ENCODE peak calls at places on chromosomes 1 and 21, in five cellular contexts. R is uterus, F is mesenteric fat pad, Y is cardiac fibroblast, I is left lung. V is an unnamed sample.

GRCh38 chr1:30028283-30028682 is 695.1 kb downstream of the MATN1 start:
- DNase-seq in R (no peak), F (peak), Y (no peak), I (no peak), V (no peak)

GRCh38 chr1:156499194-156499702 is 1.3 kb downstream of the MEF2D start:
- DNase-seq in R (no peak), F (no peak), Y (no peak), I (peak), V (no peak)

GRCh38 chr1:9539829-9540550 is 725 bp downstream of the SLC25A33 start:
- DNase-seq in R (peak), F (no peak), Y (peak), I (peak), V (peak)

GRCh38 chr1:109466440-109467300 is at the start of gene SYPL2:
- DNase-seq in R (peak), F (no peak), Y (peak), I (peak), V (no peak)

GRCh38 chr1:110872366-110872744 is 593 bp upstream of the CD53 start:
- DNase-seq in R (no peak), F (no peak), Y (no peak), I (no peak), V (no peak)

GRCh38 chr1:235169986-235170385 is 8.9 kb upstream of the RBM34 start:
- DNase-seq in R (no peak), F (no peak), Y (no peak), I (no peak), V (no peak)

GRCh38 chr1:73593379-73593778 is 604.6 kb downstream of the LRRIQ3 start:
- DNase-seq in R (no peak), F (no peak), Y (peak), I (peak), V (no peak)

GRCh38 chr21:28949318-28949717 is 43.4 kb downstream of the LTN1 start:
- DNase-seq in R (no peak), F (no peak), Y (no peak), I (no peak), V (no peak)

GRCh38 chr1:230276401-230276800 is 149.7 kb downstream of the PGBD5 start:
- DNase-seq in R (peak), F (peak), Y (no peak), I (no peak), V (no peak)

GRCh38 chr21:44711327-44712202 is at the start of gene TSPEAR:
- DNase-seq in R (peak), F (peak), Y (no peak), I (peak), V (no peak)

GRCh38 chr21:15121655-15122120 is 56.9 kb upstream of the NRIP1 start:
- DNase-seq in R (no peak), F (no peak), Y (peak), I (peak), V (no peak)

GRCh38 chr21:35149698-35150097 is 100.6 kb upstream of the RUNX1 start:
- DNase-seq in R (no peak), F (no peak), Y (no peak), I (no peak), V (no peak)

GRCh38 chr1:218674280-218674773 is 329.2 kb downstream of the TGFB2 start:
- DNase-seq in R (no peak), F (no peak), Y (peak), I (peak), V (no peak)

GRCh38 chr1:238710697-238711096 is 675.7 kb upstream of the CHRM3 start:
- DNase-seq in R (no peak), F (no peak), Y (peak), I (no peak), V (no peak)

GRCh38 chr21:33201945-33202344 is 27.8 kb upstream of the IFNAR2 start:
- DNase-seq in R (no peak), F (no peak), Y (peak), I (no peak), V (no peak)

GRCh38 chr1:167221804-167222610 is 1.3 kb downstream of the POU2F1 start:
- DNase-seq in R (peak), F (no peak), Y (peak), I (peak), V (peak)

GRCh38 chr1:93659805-93660479 is 21.7 kb downstream of the BCAR3 start:
- DNase-seq in R (no peak), F (no peak), Y (peak), I (no peak), V (no peak)

GRCh38 chr1:70486676-70487470 is 75.8 kb downstream of the CTH start:
- DNase-seq in R (peak), F (no peak), Y (peak), I (no peak), V (no peak)

GRCh38 chr1:113519561-113519960 is 129.2 kb downstream of the MAGI3 start:
- DNase-seq in R (no peak), F (no peak), Y (peak), I (no peak), V (no peak)